ENCODE peak calls at places on chromosomes 5 and 9, in eight cellular contexts. R is AG08396; Z is NCI-H1417; H is iris pigment epithelial cell; I is stimulated activated CD8-positive, alpha-beta memory T cell treated with anti-CD3 and anti-CD28 coated beads, Interleukin-15, amount 100 ng/mL, for 4 hours; O is HTR-8/SVneo; X is myocyte; T is GM19239. F is an unnamed sample.

GRCh38 chr9:5509573-5509972 is 758 bp upstream of the PDCD1LG2 start:
- DNase-seq in R (peak; percentile 62), Z (no peak), H (peak; percentile 92), I (no peak), O (peak; percentile 54), X (peak; percentile 59), T (no peak), F (no peak)

GRCh38 chr5:160792732-160793454 is 59.1 kb downstream of the ATP10B start:
- DNase-seq in R (no peak), Z (no peak), H (no peak), I (no peak), O (no peak), X (no peak), T (no peak), F (no peak)

GRCh38 chr5:15463231-15463630 is 36.7 kb upstream of the FBXL7 start:
- DNase-seq in R (no peak), Z (peak; percentile 9), H (peak; percentile 31), I (no peak), O (no peak), X (peak; percentile 69), T (no peak), F (no peak)

GRCh38 chr9:115018547-115019435 is 88.4 kb upstream of the TNFSF8 start:
- DNase-seq in R (peak; percentile 72), Z (no peak), H (peak; percentile 73), I (no peak), O (no peak), X (no peak), T (no peak), F (no peak)

GRCh38 chr5:76801159-76801802 is 17.5 kb upstream of the F2RL1 start:
- DNase-seq in R (peak; percentile 48), Z (no peak), H (peak; percentile 86), I (no peak), O (no peak), X (peak; percentile 31), T (no peak), F (no peak)

GRCh38 chr9:95138474-95138873 is 179.0 kb downstream of the FANCC start:
- DNase-seq in R (no peak), Z (peak; percentile 21), H (no peak), I (no peak), O (no peak), X (peak; percentile 67), T (no peak), F (no peak)

GRCh38 chr5:110032386-110032785 is 342.7 kb downstream of the MAN2A1 start:
- DNase-seq in R (no peak), Z (no peak), H (no peak), I (no peak), O (no peak), X (peak; percentile 73), T (no peak), F (no peak)

GRCh38 chr5:1709186-1709803 is 90.3 kb downstream of the MRPL36 start:
- DNase-seq in R (no peak), Z (no peak), H (no peak), I (no peak), O (no peak), X (no peak), T (no peak), F (no peak)

F was measured in NCI-H526.